ENCODE peak calls at places on chromosomes 11 and 22, in nine cellular contexts. D, E, T, V, J, N, R, M and U are unnamed samples. For H3K9me3, the result is how much of the 10 kb centered on the place peaks cover.

GRCh38 chr11:131042711-131043110 is 126.4 kb upstream of the SNX19 start:
- DNase-seq in D (no peak), E (no peak), T (no peak), V (no peak), J (no peak), N (no peak), R (no peak), M (no peak), U (no peak)

GRCh38 chr22:18008136-18008535 is 16.2 kb downstream of the MICAL3 start:
- DNase-seq in D (no peak), E (no peak), T (no peak), V (no peak), J (no peak), N (no peak), R (no peak), M (no peak), U (no peak)

GRCh38 chr11:96090711-96091110 is 166.8 kb upstream of the MTMR2 start:
- DNase-seq in D (no peak), E (no peak), T (peak), V (no peak), J (no peak), N (no peak), R (no peak), M (no peak), U (no peak)

GRCh38 chr11:66068923-66069714 is 953 bp upstream of the PACS1 start:
- DNase-seq in D (peak), E (no peak), T (peak), V (peak), J (peak), N (peak), R (peak), M (peak), U (peak)

GRCh38 chr11:128174465-128175101 is 412.8 kb downstream of the ETS1 start:
- DNase-seq in D (no peak), E (no peak), T (peak), V (no peak), J (no peak), N (no peak), R (no peak), M (no peak), U (no peak)

GRCh38 chr22:19723990-19724827 is 870 bp downstream of the GP1BB start:
- DNase-seq in D (no peak), E (no peak), T (peak), V (no peak), J (no peak), N (no peak), R (no peak), M (no peak), U (no peak)

GRCh38 chr11:45108070-45109064 is 38.1 kb upstream of the PRDM11 start:
- DNase-seq in D (no peak), E (no peak), T (no peak), V (no peak), J (peak), N (no peak), R (no peak), M (peak), U (no peak)

GRCh38 chr11:66981976-66982578 is 7.0 kb downstream of the C11orf86 start:
- DNase-seq in D (peak), E (peak), T (peak), V (peak), J (peak), N (peak), R (peak), M (peak), U (peak)

GRCh38 chr11:6703247-6704063 is 20.3 kb upstream of the MRPL17 start:
- DNase-seq in D (peak), E (no peak), T (peak), V (peak), J (peak), N (peak), R (peak), M (peak), U (no peak)

GRCh38 chr11:16881074-16881709 is 133.0 kb downstream of the PLEKHA7 start:
- DNase-seq in D (no peak), E (peak), T (peak), V (peak), J (no peak), N (peak), R (peak), M (no peak), U (no peak)

GRCh38 chr22:25110846-25111578 is 88.6 kb upstream of the CRYBB3 start:
- DNase-seq in D (peak), E (peak), T (peak), V (peak), J (peak), N (peak), R (peak), M (peak), U (peak)

GRCh38 chr11:94740083-94740974 is 27.8 kb upstream of the AMOTL1 start:
- DNase-seq in D (peak), E (peak), T (no peak), V (no peak), J (peak), N (peak), R (peak), M (peak), U (peak)

GRCh38 chr22:39571538-39571937 is 985 bp downstream of the CACNA1I start:
- DNase-seq in D (no peak), E (no peak), T (no peak), V (no peak), J (no peak), N (no peak), R (no peak), M (no peak), U (no peak)

GRCh38 chr11:14902650-14903350 is 10.8 kb upstream of the CYP2R1 start:
- DNase-seq in D (no peak), E (no peak), T (peak), V (no peak), J (no peak), N (no peak), R (no peak), M (no peak), U (no peak)

GRCh38 chr11:60786811-60787567 is 1.9 kb downstream of the MS4A10 start:
- DNase-seq in D (peak), E (peak), T (peak), V (no peak), J (peak), N (peak), R (peak), M (peak), U (peak)

GRCh38 chr11:5293028-5293427 is 8.7 kb downstream of the OR51B4 start:
- DNase-seq in D (no peak), E (no peak), T (no peak), V (no peak), J (no peak), N (no peak), R (no peak), M (no peak), U (no peak)

GRCh38 chr11:65471410-65471762 is 27.5 kb upstream of the MALAT1 start:
- DNase-seq in D (no peak), E (peak), T (peak), V (peak), J (peak), N (peak), R (peak), M (peak), U (peak)

GRCh38 chr11:945986-946385 is 20.3 kb downstream of the AP2A2 start:
- DNase-seq in D (no peak), E (no peak), T (peak), V (no peak), J (no peak), N (no peak), R (no peak), M (no peak), U (no peak)

GRCh38 chr11:65992056-65992455 is 9.9 kb downstream of the EIF1AD start:
- DNase-seq in D (no peak), E (no peak), T (peak), V (no peak), J (no peak), N (no peak), R (no peak), M (no peak), U (no peak)

GRCh38 chr11:36088234-36088975 is 144.5 kb downstream of the LDLRAD3 start:
- DNase-seq in D (no peak), E (no peak), T (peak), V (no peak), J (no peak), N (no peak), R (no peak), M (no peak), U (no peak)

GRCh38 chr11:120182357-120182756 is 28.5 kb upstream of the OAF start:
- DNase-seq in D (peak), E (no peak), T (no peak), V (peak), J (no peak), N (no peak), R (no peak), M (peak), U (peak)

GRCh38 chr11:116700586-116701220 is 72.1 kb downstream of the BUD13 start:
- DNase-seq in D (no peak), E (no peak), T (no peak), V (no peak), J (no peak), N (no peak), R (no peak), M (no peak), U (no peak)

GRCh38 chr11:77730789-77731188 is 89.7 kb downstream of the RSF1 start:
- DNase-seq in D (no peak), E (no peak), T (no peak), V (no peak), J (no peak), N (no peak), R (no peak), M (no peak), U (no peak)

GRCh38 chr11:62273284-62273683 is 3.3 kb downstream of the SCGB2A2 start:
- DNase-seq in D (no peak), E (no peak), T (no peak), V (no peak), J (no peak), N (no peak), R (no peak), M (no peak), U (no peak)

GRCh38 chr11:7672960-7673723 is at the start of gene CYB5R2:
- DNase-seq in D (peak), E (peak), T (no peak), V (peak), J (peak), N (peak), R (peak), M (peak), U (peak)

GRCh38 chr11:134482128-134482527 is 70.1 kb upstream of the B3GAT1 start:
- DNase-seq in D (no peak), E (no peak), T (no peak), V (no peak), J (no peak), N (no peak), R (no peak), M (no peak), U (no peak)

GRCh38 chr11:57542582-57542981 is 5.2 kb downstream of the SMTNL1 start:
- DNase-seq in D (no peak), E (no peak), T (no peak), V (no peak), J (no peak), N (no peak), R (no peak), M (no peak), U (no peak)

GRCh38 chr11:45400594-45400993 is 114.5 kb upstream of the SYT13 start:
- DNase-seq in D (no peak), E (no peak), T (peak), V (no peak), J (no peak), N (no peak), R (no peak), M (no peak), U (no peak)

GRCh38 chr11:47061429-47062178 is 115.1 kb downstream of the ARFGAP2 start:
- DNase-seq in D (no peak), E (no peak), T (no peak), V (no peak), J (no peak), N (no peak), R (no peak), M (no peak), U (no peak)

GRCh38 chr11:8263769-8264410 is at the start of gene LMO1:
- DNase-seq in D (peak), E (peak), T (peak), V (peak), J (peak), N (peak), R (peak), M (peak), U (peak)

GRCh38 chr11:61534025-61534900 is 25.7 kb downstream of the LRRC10B start:
- DNase-seq in D (no peak), E (no peak), T (no peak), V (no peak), J (peak), N (no peak), R (no peak), M (peak), U (no peak)

GRCh38 chr11:12517741-12518140 is 140.4 kb downstream of the PARVA start:
- DNase-seq in D (no peak), E (no peak), T (no peak), V (no peak), J (no peak), N (no peak), R (no peak), M (no peak), U (no peak)

GRCh38 chr22:36163497-36163896 is 2.9 kb upstream of the APOL3 start:
- DNase-seq in D (no peak), E (no peak), T (no peak), V (no peak), J (no peak), N (no peak), R (no peak), M (no peak), U (no peak)

GRCh38 chr22:32862083-32862482 is 60.6 kb downstream of the TIMP3 start:
- DNase-seq in D (no peak), E (no peak), T (no peak), V (no peak), J (no peak), N (no peak), R (no peak), M (no peak), U (no peak)

GRCh38 chr11:130892847-130893246 is 23.4 kb downstream of the SNX19 start:
- DNase-seq in D (no peak), E (no peak), T (no peak), V (no peak), J (no peak), N (no peak), R (no peak), M (no peak), U (no peak)

GRCh38 chr11:61138940-61139339 is 22.3 kb downstream of the VPS37C start:
- DNase-seq in D (no peak), E (no peak), T (peak), V (no peak), J (no peak), N (no peak), R (peak), M (no peak), U (peak)

GRCh38 chr11:12008790-12009616 is 577 bp upstream of the DKK3 start:
- DNase-seq in D (no peak), E (peak), T (no peak), V (no peak), J (peak), N (peak), R (peak), M (no peak), U (peak)

GRCh38 chr11:101848262-101848661 is 66.5 kb upstream of the CEP126 start:
- DNase-seq in D (peak), E (no peak), T (no peak), V (no peak), J (no peak), N (no peak), R (no peak), M (no peak), U (no peak)

GRCh38 chr11:97770570-97770969 is 1250.2 kb upstream of the CNTN5 start:
- DNase-seq in D (no peak), E (no peak), T (no peak), V (no peak), J (no peak), N (no peak), R (no peak), M (no peak), U (no peak)

GRCh38 chr11:97764193-97764592 is 1256.6 kb upstream of the CNTN5 start:
- DNase-seq in D (no peak), E (no peak), T (no peak), V (no peak), J (no peak), N (no peak), R (no peak), M (no peak), U (no peak)

GRCh38 chr11:97761175-97761574 is 1259.6 kb upstream of the CNTN5 start:
- DNase-seq in D (no peak), E (no peak), T (no peak), V (no peak), J (no peak), N (no peak), R (no peak), M (no peak), U (no peak)

DNA sequence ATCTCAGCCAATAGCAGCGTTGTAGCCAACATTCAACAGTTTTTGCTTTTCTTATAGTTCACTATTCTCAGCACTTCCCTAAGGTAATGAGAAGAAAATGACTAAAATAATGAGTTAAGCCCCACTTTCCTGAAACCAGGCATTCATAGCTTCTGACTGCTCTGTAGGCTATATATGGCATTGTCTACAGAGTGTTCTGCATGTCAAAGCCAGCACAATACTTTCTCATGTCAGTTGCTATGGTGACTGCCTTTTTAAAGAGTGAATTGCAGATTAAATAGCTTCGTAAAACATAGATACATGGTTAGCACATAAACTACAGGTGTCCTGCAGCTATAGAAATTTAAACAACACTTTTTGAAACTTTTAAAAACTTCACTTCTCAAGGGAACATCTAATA is 1256.1 kb upstream of the CNTN5 start:
- DNase-seq in D (no peak), E (no peak), T (no peak), V (no peak), J (no peak), N (no peak), R (no peak), M (no peak), U (no peak)
- H3K9me3 ChIP-seq in D (under half), E (under half), T (under half), V (under half), J (under half), N (under half), R (under half), M (under half), U (under half)

DNA sequence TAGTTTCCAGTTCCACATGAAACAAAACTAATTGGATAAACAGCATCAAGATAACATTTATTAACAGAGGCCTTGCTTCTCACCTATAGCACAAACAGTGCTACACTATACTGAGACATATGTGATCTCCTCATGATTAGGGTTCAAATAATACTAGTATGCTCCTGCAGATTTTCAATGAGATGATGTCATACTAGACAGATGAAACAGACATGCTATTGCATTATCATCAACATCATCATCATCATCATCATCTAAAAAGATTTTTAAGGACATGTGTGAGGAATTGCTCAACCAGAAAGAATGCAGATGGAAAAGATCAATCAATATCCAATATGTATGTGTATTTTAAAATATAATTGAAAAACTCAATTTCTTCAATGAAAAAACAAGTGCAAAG is 932.3 kb downstream of the METTL15 start:
- DNase-seq in D (no peak), E (no peak), T (no peak), V (no peak), J (no peak), N (no peak), R (no peak), M (no peak), U (no peak)
- H3K27ac ChIP-seq in D (no peak), E (no peak), T (no peak), V (no peak), J (no peak), N (no peak), R (no peak), M (no peak), U (no peak)

GRCh38 chr11:20671856-20672546 is 2.6 kb downstream of the NELL1 start:
- DNase-seq in D (no peak), E (no peak), T (no peak), V (no peak), J (no peak), N (no peak), R (no peak), M (no peak), U (no peak)
- H3K4me3 ChIP-seq in D (no peak), E (no peak), T (no peak), V (no peak), J (no peak), N (no peak), R (no peak), M (no peak), U (no peak)

DNA sequence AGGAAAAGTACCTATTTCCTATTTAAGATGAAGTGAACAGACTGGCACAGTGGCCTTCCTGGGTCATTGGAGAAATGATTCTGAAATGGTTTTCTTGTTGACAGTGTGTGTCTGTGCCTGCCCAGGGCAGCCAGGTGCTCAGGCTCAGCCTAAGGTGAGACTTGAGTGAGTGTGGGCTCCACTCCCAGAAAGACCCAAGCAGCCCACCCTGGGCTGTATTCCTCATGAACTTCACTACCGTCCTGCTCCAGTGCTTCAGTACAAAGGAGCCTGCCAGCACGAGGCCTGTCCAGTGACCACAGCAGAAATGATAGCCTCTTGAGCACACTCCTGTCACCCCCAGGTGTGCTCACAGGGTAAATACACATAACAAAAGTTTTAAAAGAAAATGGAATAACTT is 49.5 kb downstream of the GAB4 start:
- DNase-seq in D (no peak), E (no peak), T (no peak), V (no peak), J (no peak), N (no peak), R (no peak), M (no peak), U (no peak)
- H3K9me3 ChIP-seq in D (under half), E (under half), T (under half), V (under half), J (under half), N (under half), R (under half), M (under half), U (under half)

DNA sequence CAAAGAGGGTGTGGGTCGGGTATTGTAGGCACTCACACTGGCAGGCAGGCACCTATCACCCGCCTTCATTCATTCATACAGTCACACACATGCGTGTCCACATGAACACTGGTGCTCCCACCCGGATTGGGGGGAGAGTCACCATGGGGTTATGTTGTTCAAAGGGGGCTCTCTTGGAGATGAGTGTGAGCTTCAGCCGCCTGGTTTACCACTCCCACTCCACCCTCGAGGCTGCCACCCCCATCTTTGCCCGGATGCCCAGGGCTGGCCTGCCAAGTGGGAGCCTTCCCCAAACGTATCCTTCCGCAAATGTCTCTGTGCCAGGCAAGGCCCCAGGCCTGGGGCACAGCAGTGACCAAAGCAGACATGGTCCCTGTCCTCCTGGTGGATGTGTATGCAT is 22.6 kb downstream of the MRGPRD start:
- DNase-seq in D (no peak), E (peak), T (no peak), V (no peak), J (no peak), N (no peak), R (no peak), M (no peak), U (peak)
- H3K27ac ChIP-seq in D (no peak), E (no peak), T (no peak), V (no peak), J (no peak), N (no peak), R (no peak), M (no peak), U (no peak)

DNA sequence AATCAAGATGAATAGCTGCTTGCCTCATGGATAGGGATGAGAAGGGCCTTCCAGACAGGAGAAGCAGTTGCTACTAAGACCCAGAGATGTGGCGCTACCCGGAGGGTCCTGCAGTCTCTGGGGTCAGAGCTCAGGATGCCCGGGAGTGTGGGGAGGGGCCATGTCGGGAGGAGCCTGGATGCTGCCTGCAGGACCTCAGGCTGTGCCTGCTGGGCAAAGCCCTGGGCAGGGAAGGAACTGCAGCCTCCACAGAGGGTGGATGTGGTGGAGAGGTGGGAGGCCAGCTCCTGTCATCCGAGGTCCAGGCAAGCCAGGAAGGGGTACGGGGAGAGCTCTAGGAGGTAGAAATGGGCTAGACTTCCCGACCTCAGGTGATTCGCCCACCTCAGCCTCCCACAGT is 11.0 kb downstream of the PRR5 start:
- DNase-seq in D (no peak), E (no peak), T (no peak), V (no peak), J (no peak), N (no peak), R (no peak), M (no peak), U (no peak)
- H3K4me3 ChIP-seq in D (no peak), E (no peak), T (no peak), V (no peak), J (no peak), N (no peak), R (no peak), M (no peak), U (no peak)